ENCODE peak calls at places on chromosomes 7 and 10, in seven cellular contexts. D is fibroblast of mammary gland; B is epithelial cell of esophagus; O is kidney; Q is osteoblast; W is CD4-positive, CD25-positive, alpha-beta regulatory T cell; T is GM23248. A is an unnamed sample.

GRCh38 chr10:71694039-71694471 is 25.5 kb downstream of the C10orf105 start:
- DNase-seq in W (no peak), B (no peak), D (no peak), O (no peak), T (no peak), Q (no peak), A (no peak)

GRCh38 chr7:157558875-157559595 is 222.2 kb downstream of the DNAJB6 start:
- DNase-seq in B (no peak), D (no peak), W (no peak), O (peak), T (no peak), Q (peak), A (no peak)

GRCh38 chr7:98360221-98361124 is 40.4 kb downstream of the BAIAP2L1 start:
- DNase-seq in D (no peak), Q (no peak), O (no peak), T (no peak), B (no peak), W (no peak), A (no peak)

GRCh38 chr7:132643302-132643701 is 67.0 kb upstream of the PLXNA4 start:
- DNase-seq in W (no peak), Q (no peak), D (no peak), T (no peak), O (no peak), B (no peak), A (no peak)

GRCh38 chr7:69739182-69739581 is 140.9 kb downstream of the AUTS2 start:
- DNase-seq in W (no peak), B (peak), O (no peak), Q (no peak), D (peak), T (no peak), A (no peak)

GRCh38 chr10:62610649-62611229 is 193.8 kb upstream of the ADO start:
- DNase-seq in B (peak), O (peak), Q (peak), W (peak), D (peak), T (peak), A (peak)

GRCh38 chr7:32502656-32503189 is 7.4 kb downstream of the AVL9 start:
- DNase-seq in D (no peak), W (no peak), O (no peak), T (peak), B (no peak), Q (no peak), A (no peak)

GRCh38 chr10:104334965-104335650 is 3.2 kb downstream of the ITPRIP start:
- DNase-seq in D (peak), T (no peak), Q (peak), O (no peak), B (peak), W (no peak), A (no peak)

GRCh38 chr10:84264611-84265141 is 19.8 kb downstream of the RGR start:
- DNase-seq in W (peak), Q (peak), D (peak), T (peak), B (peak), O (no peak), A (peak)

GRCh38 chr7:45697576-45698136 is 123.5 kb downstream of the ADCY1 start:
- DNase-seq in T (peak), Q (no peak), B (peak), O (no peak), W (no peak), D (peak), A (no peak)

GRCh38 chr7:89618269-89618668 is 536.0 kb upstream of the STEAP1 start:
- DNase-seq in D (no peak), W (no peak), T (no peak), B (no peak), O (no peak), Q (no peak), A (no peak)

GRCh38 chr10:13775786-13776780 is 189.3 kb downstream of the PRPF18 start:
- DNase-seq in W (no peak), D (peak), O (no peak), T (peak), B (peak), Q (peak), A (no peak)

GRCh38 chr10:113087082-113088029 is 137.3 kb downstream of the TCF7L2 start:
- DNase-seq in W (no peak), D (peak), T (peak), B (peak), O (peak), Q (peak), A (peak)

GRCh38 chr10:12466701-12467100 is 117.4 kb downstream of the CAMK1D start:
- DNase-seq in B (no peak), T (no peak), W (no peak), O (no peak), D (no peak), Q (no peak), A (no peak)

GRCh38 chr10:101230185-101230917 is 1.1 kb upstream of the LBX1 start:
- DNase-seq in W (no peak), O (no peak), T (peak), B (no peak), D (no peak), Q (peak), A (no peak)

GRCh38 chr10:26413375-26413774 is 24.8 kb upstream of the APBB1IP start:
- DNase-seq in W (no peak), B (no peak), T (no peak), D (no peak), O (no peak), Q (no peak), A (no peak)

GRCh38 chr7:6479067-6479466 is 31.3 kb upstream of the DAGLB start:
- DNase-seq in Q (no peak), W (no peak), B (no peak), T (no peak), D (no peak), O (no peak), A (no peak)

GRCh38 chr7:115477193-115477651 is 553.3 kb downstream of the TFEC start:
- DNase-seq in W (no peak), Q (peak), B (peak), O (peak), D (peak), T (peak), A (no peak)

GRCh38 chr7:140540142-140540777 is 61.0 kb upstream of the MKRN1 start:
- DNase-seq in D (no peak), W (no peak), T (no peak), B (no peak), Q (no peak), O (no peak), A (no peak)

GRCh38 chr10:132459252-132460028 is 62.4 kb downstream of the PWWP2B start:
- DNase-seq in T (no peak), O (peak), B (no peak), Q (peak), W (no peak), D (no peak), A (peak)

GRCh38 chr7:148436135-148436534 is 154.4 kb upstream of the C7orf33 start:
- DNase-seq in O (no peak), W (no peak), D (no peak), T (no peak), B (no peak), Q (no peak), A (no peak)

GRCh38 chr10:16819026-16819425 is 1.8 kb upstream of the RSU1 start:
- DNase-seq in W (no peak), T (no peak), Q (no peak), B (no peak), D (no peak), O (no peak), A (no peak)

DNA sequence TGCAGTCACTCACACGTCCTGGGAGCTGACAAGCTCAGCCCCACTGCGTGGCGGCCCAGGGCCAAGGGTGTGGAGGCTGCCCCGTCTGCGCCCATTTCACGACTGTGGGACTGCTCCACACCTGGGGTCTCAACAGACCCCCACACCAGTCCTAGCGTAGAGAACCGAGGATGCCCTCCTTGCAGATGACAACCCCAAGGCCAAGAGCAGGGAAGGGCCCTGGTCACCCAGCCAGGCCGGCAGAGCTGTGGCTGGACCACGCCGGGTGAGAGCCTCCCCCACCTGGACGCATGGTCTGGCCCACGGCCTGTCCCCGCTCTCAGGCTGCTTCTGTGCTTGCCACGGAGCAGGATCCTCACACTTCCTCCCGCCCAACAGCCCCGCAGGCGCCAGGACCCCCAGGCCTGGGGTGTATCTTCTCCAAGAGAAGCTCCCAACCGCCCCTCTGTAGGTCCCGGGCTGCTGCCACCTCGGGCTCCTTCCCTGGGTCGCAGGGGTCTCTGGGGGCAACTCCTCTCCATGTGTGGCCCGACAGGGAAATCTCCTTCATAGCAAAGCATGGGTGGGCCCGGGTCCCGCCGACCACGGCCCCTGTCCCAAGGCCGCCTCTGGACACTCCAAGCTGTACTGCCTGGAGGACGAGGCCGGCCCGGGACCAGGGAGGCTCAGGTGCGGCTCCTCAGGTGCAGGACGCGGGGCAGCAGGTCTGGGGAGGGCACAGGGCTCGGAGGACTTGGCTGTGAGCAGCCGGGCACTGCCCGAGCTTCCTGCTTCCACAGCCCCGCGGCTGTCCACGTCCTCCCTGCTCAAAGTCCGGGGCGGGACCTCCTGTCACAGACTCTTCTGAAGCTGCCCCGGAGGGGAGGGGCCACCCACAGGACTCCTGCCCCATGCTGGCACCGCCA is 88.8 kb downstream of the FOXL3 start:
- DNase-seq in Q (peak), B (no peak), T (peak), O (peak), W (peak), D (no peak), A (no peak)
- H3K4me3 ChIP-seq in Q (no peak), B (no peak), T (no peak), O (peak), W (no peak), D (no peak), A (no peak)

DNA sequence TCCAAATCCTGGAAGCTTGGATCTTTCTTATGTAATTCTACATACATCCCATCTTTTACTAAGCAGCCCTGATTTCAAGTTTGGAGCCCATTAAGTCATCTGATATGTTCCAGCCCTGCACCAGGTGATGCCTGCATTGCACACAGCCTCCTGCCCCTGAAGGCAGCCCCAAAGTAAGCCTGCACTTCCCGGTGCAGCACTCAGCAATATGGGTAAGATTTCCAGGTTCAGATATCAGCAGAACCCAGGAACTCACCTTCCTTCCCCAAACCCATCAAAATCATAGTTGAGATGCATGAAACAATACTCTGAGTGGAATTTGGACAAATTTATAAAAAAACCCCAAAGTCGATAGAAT is 333 bp upstream of the DDC start:
- DNase-seq in Q (no peak), B (no peak), W (no peak), D (no peak), T (no peak), O (no peak), A (no peak)
- H3K4me3 ChIP-seq in Q (no peak), B (no peak), W (no peak), D (no peak), T (no peak), O (peak), A (no peak)

DNA sequence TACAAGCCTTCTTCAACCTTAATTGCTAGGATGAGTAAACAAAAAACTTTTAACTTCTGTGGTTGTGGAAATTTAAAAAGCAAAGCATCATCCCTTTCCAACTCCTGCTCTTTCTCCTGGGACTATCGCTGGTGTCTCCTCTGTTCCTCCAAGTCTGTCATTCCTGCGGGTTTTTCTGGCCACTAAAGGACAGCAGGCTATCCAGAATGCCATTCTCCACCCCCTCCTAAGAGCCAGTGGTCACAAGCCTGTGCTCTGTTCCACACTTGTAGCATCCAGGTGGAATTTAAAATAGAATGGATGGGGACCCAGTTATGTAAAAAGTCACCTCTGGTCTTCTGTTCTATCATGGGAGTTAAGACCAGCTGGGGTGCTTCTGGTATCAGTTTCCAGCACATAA is 5.3 kb upstream of the WNT16 start:
- DNase-seq in Q (no peak), B (no peak), O (no peak), W (no peak), D (no peak), T (no peak), A (no peak)
- H3K4me3 ChIP-seq in Q (no peak), B (no peak), O (no peak), W (no peak), D (no peak), T (no peak), A (no peak)

DNA sequence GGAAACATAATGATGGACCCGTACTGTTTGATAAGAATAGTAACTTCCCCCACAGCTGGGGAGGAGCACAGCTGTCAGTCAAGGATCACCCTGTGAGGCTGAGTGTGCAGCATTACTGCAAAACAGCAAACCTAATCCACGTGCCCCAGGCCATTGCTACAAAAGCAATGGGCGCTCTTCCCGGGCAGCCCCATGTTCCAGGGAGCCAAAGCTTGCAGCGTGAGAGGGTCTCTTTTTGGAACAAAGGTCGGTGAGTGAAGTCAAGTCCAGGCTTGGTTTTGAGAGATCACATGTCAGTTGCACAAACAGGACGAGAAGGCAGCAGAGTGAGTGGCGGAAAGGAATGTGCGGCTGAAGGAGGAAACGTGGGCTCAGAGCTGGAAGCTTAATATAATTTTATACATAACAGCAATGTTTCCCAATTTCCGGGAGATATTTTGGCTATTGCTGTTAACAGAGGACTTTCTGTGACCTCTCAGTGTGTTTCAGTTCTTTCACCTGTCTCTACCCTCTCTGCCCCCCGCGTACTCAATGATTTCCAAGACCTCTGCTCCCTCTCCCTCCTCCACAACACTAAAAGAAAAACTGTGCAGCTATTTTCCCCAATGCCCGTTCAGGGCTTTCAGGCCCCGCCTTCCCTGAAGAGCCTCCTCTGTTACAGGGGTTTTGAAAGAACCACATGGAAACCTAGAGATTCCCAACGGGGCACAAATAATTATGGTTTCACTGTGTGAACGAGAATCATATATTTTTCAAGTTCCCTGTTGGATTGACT is 128.9 kb downstream of the MTPAP start:
- DNase-seq in D (peak), W (no peak), B (peak), Q (peak), O (no peak), T (peak), A (no peak)
- H3K4me3 ChIP-seq in D (no peak), W (no peak), B (no peak), Q (peak), O (peak), T (peak), A (no peak)

DNA sequence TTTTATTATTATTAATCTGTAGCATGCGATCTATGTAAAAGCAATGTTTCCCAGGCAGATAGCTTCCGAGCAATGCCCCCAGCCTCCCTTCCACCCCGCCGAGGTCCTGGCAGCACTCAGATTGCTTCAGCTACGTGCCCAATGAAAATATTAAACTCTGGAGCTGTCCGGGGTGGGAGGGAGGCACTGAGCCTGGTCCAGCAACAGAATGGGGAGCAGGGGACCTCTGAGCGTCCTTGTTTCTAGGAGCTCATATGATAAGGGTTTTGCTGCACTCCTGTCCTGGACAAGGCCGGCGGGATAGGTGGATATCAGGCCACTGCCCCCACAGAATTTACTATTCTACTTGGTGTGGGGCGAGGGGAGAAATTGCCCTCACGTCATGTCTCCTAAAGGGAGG is 44.5 kb upstream of the CDK1 start:
- DNase-seq in B (no peak), D (no peak), O (no peak), Q (peak), W (no peak), T (no peak), A (no peak)
- H3K4me3 ChIP-seq in B (peak), D (no peak), O (peak), Q (peak), W (no peak), T (no peak), A (no peak)

GRCh38 chr7:127252736-127253288 is at the start of gene GRM8:
- DNase-seq in D (peak), B (peak), W (no peak), Q (peak), T (peak), O (peak), A (peak)

GRCh38 chr7:127250312-127251047 is 2.3 kb downstream of the GRM8 start:
- DNase-seq in D (no peak), Q (peak), W (no peak), O (no peak), B (peak), T (peak), A (no peak)

GRCh38 chr7:127252380-127252718 is 392 bp downstream of the GRM8 start:
- DNase-seq in O (no peak), W (no peak), Q (peak), D (no peak), T (no peak), B (no peak), A (no peak)

GRCh38 chr7:127251458-127252379 is 1.0 kb downstream of the GRM8 start:
- DNase-seq in D (no peak), O (peak), W (no peak), B (no peak), Q (peak), T (peak), A (no peak)

GRCh38 chr7:127251048-127251451 is 1.7 kb downstream of the GRM8 start:
- DNase-seq in B (no peak), D (no peak), O (no peak), Q (peak), T (peak), W (no peak), A (no peak)
- H3K4me3 ChIP-seq in B (no peak), D (no peak), O (peak), Q (no peak), T (no peak), W (no peak), A (no peak)

GRCh38 chr10:99451499-99451788 is 21.0 kb upstream of the GOT1 start:
- DNase-seq in Q (no peak), W (no peak), D (no peak), O (no peak), T (no peak), B (no peak), A (no peak)

GRCh38 chr10:99450156-99450555 is 19.7 kb upstream of the GOT1 start:
- DNase-seq in B (no peak), Q (no peak), T (no peak), W (no peak), D (no peak), O (no peak), A (no peak)

GRCh38 chr10:99451981-99452380 is 21.6 kb upstream of the GOT1 start:
- DNase-seq in D (no peak), B (no peak), Q (peak), T (no peak), W (no peak), O (no peak), A (no peak)

GRCh38 chr10:99449023-99449422 is 18.6 kb upstream of the GOT1 start:
- DNase-seq in O (no peak), W (no peak), D (no peak), Q (no peak), B (no peak), T (no peak), A (no peak)

GRCh38 chr10:99450624-99451498 is 20.4 kb upstream of the GOT1 start:
- DNase-seq in T (no peak), Q (no peak), W (no peak), O (no peak), B (no peak), D (no peak), A (no peak)
- H3K4me3 ChIP-seq in T (no peak), Q (no peak), W (no peak), O (no peak), B (no peak), D (no peak), A (no peak)

GRCh38 chr7:150322114-150322832 is 882 bp upstream of the LRRC61 start:
- DNase-seq in W (no peak), B (no peak), D (no peak), Q (no peak), T (no peak), O (no peak), A (no peak)
- H3K4me3 ChIP-seq in W (peak), B (peak), D (no peak), Q (peak), T (no peak), O (peak), A (peak)

GRCh38 chr10:1058017-1058416 is 1.8 kb downstream of the WDR37 start:
- DNase-seq in D (no peak), O (no peak), Q (no peak), B (no peak), W (no peak), T (no peak), A (no peak)

GRCh38 chr10:1057106-1057657 is 997 bp downstream of the WDR37 start:
- DNase-seq in B (peak), O (no peak), D (no peak), T (peak), Q (no peak), W (no peak), A (no peak)

GRCh38 chr10:1050555-1050954 is 1.6 kb upstream of the IDI1 start:
- DNase-seq in O (no peak), Q (no peak), D (no peak), W (peak), B (peak), T (peak), A (no peak)

GRCh38 chr10:1056326-1057105 is at the start of gene WDR37:
- DNase-seq in T (peak), O (peak), Q (peak), W (peak), B (peak), D (peak), A (peak)

DNA sequence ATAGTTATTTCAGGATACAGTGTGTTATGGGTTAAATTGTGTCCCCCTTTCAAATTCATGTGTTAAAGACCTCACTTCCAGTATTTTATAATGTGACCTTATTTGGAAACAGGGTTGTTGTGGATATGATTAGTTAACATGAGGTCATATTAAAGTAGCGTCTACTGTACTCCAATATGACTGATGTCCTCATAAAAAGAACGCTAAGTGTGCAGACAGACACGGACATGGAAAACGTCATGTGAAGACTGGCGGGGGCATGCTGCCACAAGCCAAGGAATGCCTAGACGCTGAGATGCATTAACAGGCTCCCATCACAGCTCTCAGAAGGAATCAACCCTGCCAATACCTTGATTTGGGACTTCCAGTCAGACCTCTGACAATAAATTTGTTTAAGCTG is 1.5 kb upstream of the WDR37 start:
- DNase-seq in T (peak), Q (no peak), D (peak), W (no peak), O (no peak), B (peak), A (no peak)
- H3K4me3 ChIP-seq in T (peak), Q (peak), D (peak), W (peak), O (peak), B (peak), A (peak)